ENCODE peak calls at places on chromosome 15, in four cellular contexts. X is lung; H is activated CD8-positive, alpha-beta memory T cell treated with anti-CD3 and anti-CD28 coated beads for 24 hours; Q is activated T-helper 1 cell treated with anti-CD3 and anti-CD28 coated beads, Interleukin-12 subunit alpha, Interleukin-12 subunit beta, Interleukin-2, Interleukin-4 antibody, amounts not matched to agents 30 ng/mL and 10 ng/mL and 1 ng/mL, durations not matched to agents 14 hours and 24 hours and 36 hours. T is an unnamed sample.

GRCh38 chr15:58396181-58396580 is 35.6 kb upstream of the LIPC start:
- DNase-seq in Q (no peak), X (no peak), H (no peak), T (no peak)

GRCh38 chr15:31606261-31606669 is 279.6 kb downstream of the KLF13 start:
- DNase-seq in X (no peak), H (no peak), Q (no peak), T (no peak)

GRCh38 chr15:41332788-41333527 is at the start of gene NUSAP1:
- DNase-seq in H (no peak), Q (no peak), X (no peak), T (no peak)

GRCh38 chr15:67331676-67332075 is 77.1 kb downstream of the IQCH start:
- DNase-seq in X (no peak), Q (no peak), H (no peak), T (peak)

GRCh38 chr15:27479232-27480140 is 508.5 kb downstream of the GABRG3 start:
- DNase-seq in H (no peak), Q (no peak), X (no peak), T (no peak)

GRCh38 chr15:48946088-48946839 is 17.5 kb downstream of the SHC4 start:
- DNase-seq in Q (no peak), X (no peak), H (no peak), T (no peak)

GRCh38 chr15:46556559-46556958 is 921.7 kb downstream of the SQOR start:
- DNase-seq in Q (no peak), X (no peak), H (no peak), T (no peak)

GRCh38 chr15:33114484-33114767 is 80.1 kb downstream of the FMN1 start:
- DNase-seq in H (no peak), Q (no peak), X (no peak), T (no peak)

GRCh38 chr15:60370804-60371700 is 26.7 kb downstream of the ANXA2 start:
- DNase-seq in X (peak), Q (no peak), H (no peak), T (no peak)

GRCh38 chr15:80780416-80781221 is 1.4 kb downstream of the CEMIP start:
- DNase-seq in Q (no peak), X (peak), H (no peak), T (no peak)

GRCh38 chr15:69810441-69811071 is 287.2 kb downstream of the TLE3 start:
- DNase-seq in Q (no peak), H (no peak), X (no peak), T (no peak)

GRCh38 chr15:82074610-82075009 is 28.8 kb upstream of the MEX3B start:
- DNase-seq in Q (no peak), H (no peak), X (no peak), T (no peak)

GRCh38 chr15:71572452-71573053 is 237.8 kb upstream of the NR2E3 start:
- DNase-seq in Q (no peak), H (no peak), X (peak), T (no peak)

T was measured in left lobe of liver.